ENCODE peak calls at places on chromosomes 6 and 20, in five cellular contexts. B, C, L, O and P are unnamed samples.

GRCh38 chr6:146813554-146813953 is 214.8 kb downstream of the ADGB start:
- DNase-seq in B (peak; percentile 69), C (peak; percentile 32), L (no peak), O (no peak), P (no peak)

GRCh38 chr20:37990571-37991151 is 42.6 kb downstream of the TTI1 start:
- DNase-seq in B (peak; percentile 68), C (peak; percentile 78), L (no peak), O (peak; percentile 92), P (peak; percentile 57)

GRCh38 chr20:32820698-32821378 is 1.1 kb downstream of the MAPRE1 start:
- DNase-seq in B (no peak), C (no peak), L (peak; percentile 34), O (no peak), P (no peak)

GRCh38 chr20:36260316-36260715 is 24.0 kb downstream of the AAR2 start:
- DNase-seq in B (no peak), C (no peak), L (no peak), O (no peak), P (no peak)

GRCh38 chr6:127301199-127301700 is 34.6 kb downstream of the RNF146 start:
- DNase-seq in B (peak; percentile 42), C (peak; percentile 65), L (no peak), O (no peak), P (peak; percentile 19)

GRCh38 chr20:50317116-50317515 is 126.5 kb downstream of the CEBPB start:
- DNase-seq in B (no peak), C (no peak), L (no peak), O (no peak), P (no peak)

GRCh38 chr6:92708270-92708669 is 711.1 kb downstream of the EPHA7 start:
- DNase-seq in B (no peak), C (peak; percentile 12), L (no peak), O (no peak), P (no peak)

GRCh38 chr6:37525460-37526357 is 26.0 kb upstream of the CCDC167 start:
- DNase-seq in B (peak; percentile 50), C (peak; percentile 41), L (peak; percentile 81), O (peak; percentile 32), P (no peak)

GRCh38 chr6:29974901-29975560 is 32.7 kb downstream of the HLA-A start:
- DNase-seq in B (no peak), C (no peak), L (peak; percentile 42), O (no peak), P (no peak)

GRCh38 chr6:27888576-27888975 is 23.6 kb downstream of the OR2B2 start:
- DNase-seq in B (no peak), C (no peak), L (no peak), O (no peak), P (no peak)

GRCh38 chr6:157125531-157125930 is 197.8 kb downstream of the TMEM242 start:
- DNase-seq in B (no peak), C (no peak), L (no peak), O (no peak), P (no peak)

GRCh38 chr20:35398660-35399144 is 13.1 kb downstream of the UQCC1 start:
- DNase-seq in B (peak; percentile 88), C (peak; percentile 26), L (peak; percentile 17), O (no peak), P (no peak)

GRCh38 chr6:143675946-143676345 is 1.8 kb upstream of the PHACTR2 start:
- DNase-seq in B (peak; percentile 71), C (peak; percentile 56), L (no peak), O (peak; percentile 73), P (peak; percentile 32)

GRCh38 chr6:34412643-34413214 is 13.1 kb downstream of the RPS10 start:
- DNase-seq in B (peak; percentile 27), C (peak; percentile 35), L (no peak), O (peak; percentile 92), P (peak; percentile 38)

GRCh38 chr6:143092768-143093167 is 32.1 kb downstream of the AIG1 start:
- DNase-seq in B (no peak), C (no peak), L (no peak), O (no peak), P (no peak)

GRCh38 chr20:16759161-16759523 is 11.0 kb downstream of the OTOR start:
- DNase-seq in B (peak; percentile 4), C (no peak), L (no peak), O (peak; percentile 4), P (no peak)

GRCh38 chr6:34145161-34146020 is 496 bp downstream of the GRM4 start:
- DNase-seq in B (peak; percentile 40), C (peak; percentile 46), L (peak; percentile 78), O (peak; percentile 63), P (no peak)

GRCh38 chr20:38108438-38109024 is 56.5 kb downstream of the TGM2 start:
- DNase-seq in B (peak; percentile 74), C (peak; percentile 48), L (no peak), O (no peak), P (peak; percentile 47)

GRCh38 chr20:42074944-42075343 is 456.8 kb upstream of the CHD6 start:
- DNase-seq in B (no peak), C (no peak), L (no peak), O (no peak), P (no peak)

GRCh38 chr6:121686611-121687023 is 251.2 kb downstream of the GJA1 start:
- DNase-seq in B (no peak), C (no peak), L (peak; percentile 34), O (no peak), P (no peak)

GRCh38 chr20:32109392-32110172 is at the start of gene TM9SF4:
- DNase-seq in B (peak; percentile 97), C (peak; percentile 94), L (peak; percentile 97), O (peak; percentile 94), P (peak; percentile 90)

GRCh38 chr6:159203304-159204005 is 34.3 kb downstream of the FNDC1 start:
- DNase-seq in B (peak; percentile 95), C (peak; percentile 89), L (no peak), O (peak; percentile 1), P (peak; percentile 84)

GRCh38 chr6:30325150-30325872 is 1.4 kb upstream of the TRIM39 start:
- DNase-seq in B (peak; percentile 39), C (peak; percentile 49), L (peak; percentile 1), O (peak; percentile 83), P (peak; percentile 56)

GRCh38 chr20:57677323-57677982 is 32.4 kb downstream of the PMEPA1 start:
- DNase-seq in B (no peak), C (no peak), L (no peak), O (no peak), P (no peak)

GRCh38 chr6:149259753-149260152 is 57.8 kb upstream of the TAB2 start:
- DNase-seq in B (no peak), C (no peak), L (no peak), O (no peak), P (no peak)

GRCh38 chr6:7750183-7750582 is 24.3 kb downstream of the BMP6 start:
- DNase-seq in B (no peak), C (no peak), L (no peak), O (no peak), P (no peak)

GRCh38 chr6:37222125-37222967 is 35.2 kb upstream of the TBC1D22B start:
- DNase-seq in B (peak; percentile 89), C (peak; percentile 83), L (peak; percentile 97), O (peak; percentile 94), P (peak; percentile 73)

GRCh38 chr20:58131581-58132142 is 96.8 kb downstream of the ANKRD60 start:
- DNase-seq in B (peak; percentile 44), C (peak; percentile 1), L (no peak), O (peak; percentile 46), P (no peak)

GRCh38 chr6:154164397-154164796 is 125.4 kb downstream of the OPRM1 start:
- DNase-seq in B (peak; percentile 94), C (peak; percentile 78), L (no peak), O (no peak), P (no peak)

GRCh38 chr6:33696538-33697518 is 14.7 kb downstream of the UQCC2 start:
- DNase-seq in B (peak; percentile 91), C (peak; percentile 61), L (no peak), O (no peak), P (peak; percentile 46)

GRCh38 chr6:7138921-7139358 is 31.2 kb downstream of the RREB1 start:
- DNase-seq in B (no peak), C (no peak), L (peak; percentile 43), O (no peak), P (no peak)

DNA sequence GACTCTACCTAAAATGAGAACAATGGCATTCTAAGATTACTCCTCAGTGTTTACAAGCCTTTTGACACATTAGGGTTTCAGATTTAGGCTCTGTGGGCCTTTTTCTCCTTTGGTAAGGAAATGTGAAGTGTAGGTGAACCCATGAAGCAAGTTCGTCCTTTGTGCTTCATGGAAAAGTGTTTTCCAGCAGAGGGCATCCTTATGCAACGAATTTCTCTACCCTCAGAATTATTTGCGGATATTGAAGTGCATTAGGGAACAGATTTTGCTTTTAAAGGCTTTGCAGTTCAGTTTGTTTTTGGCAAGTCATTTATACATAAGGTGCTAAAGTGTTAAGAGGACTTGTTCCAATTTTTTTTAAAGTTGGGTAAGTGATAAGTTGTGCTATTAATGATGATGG is 55.7 kb upstream of the FERMT1 start:
- DNase-seq in B (peak; percentile 69), C (peak; percentile 51), L (peak; percentile 44), O (peak; percentile 61), P (peak; percentile 16)
- TF ChIP-seq CTCF in B (peak; percentile 58), C (peak; percentile 61), L (peak; percentile 67), O (peak; percentile 62), P (peak; percentile 65)

GRCh38 chr20:5636841-5637240 is 113.4 kb upstream of the SHLD1 start:
- DNase-seq in B (no peak), C (no peak), L (no peak), O (no peak), P (no peak)
- TF ChIP-seq CTCF in B (no peak), C (no peak), L (no peak), O (no peak), P (no peak)

DNA sequence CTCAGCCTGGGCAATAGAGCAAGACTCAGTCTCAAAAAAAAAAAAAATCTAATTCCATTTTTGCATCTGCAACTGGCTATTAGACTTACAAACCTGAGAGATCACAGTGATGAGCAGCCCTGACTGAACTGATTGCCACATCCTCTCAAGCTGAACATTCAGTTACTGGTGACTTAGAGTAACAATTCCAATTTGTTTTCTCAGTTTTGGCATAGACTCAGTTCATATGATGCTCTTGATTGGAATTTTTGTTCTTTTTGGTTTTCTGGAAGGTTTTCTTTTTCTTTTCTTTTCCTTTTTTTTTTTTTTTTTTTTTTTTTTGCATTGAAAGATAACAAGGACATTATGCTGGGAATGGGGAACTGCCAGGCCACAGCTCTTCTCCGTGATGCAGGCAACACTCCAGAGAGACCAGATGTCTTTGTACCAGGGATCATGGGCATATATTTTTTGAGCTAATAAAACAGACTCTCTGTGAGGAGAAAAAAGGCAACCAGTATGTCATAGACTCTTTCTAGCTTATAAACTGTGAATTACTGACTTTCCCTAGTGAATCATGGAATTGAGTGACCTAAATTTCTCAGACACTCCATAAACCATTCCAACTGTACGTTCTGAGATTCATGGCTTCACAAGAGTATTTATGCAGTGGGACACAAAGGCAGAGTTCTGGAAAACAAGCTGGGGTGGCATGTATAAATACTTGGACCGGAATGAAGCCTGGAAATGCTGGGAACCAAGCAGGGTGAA is 86.0 kb upstream of the SLC2A12 start:
- DNase-seq in B (peak; percentile 16), C (peak; percentile 55), L (no peak), O (no peak), P (peak; percentile 22)
- TF ChIP-seq CTCF in B (no peak), C (no peak), L (no peak), O (no peak), P (no peak)

DNA sequence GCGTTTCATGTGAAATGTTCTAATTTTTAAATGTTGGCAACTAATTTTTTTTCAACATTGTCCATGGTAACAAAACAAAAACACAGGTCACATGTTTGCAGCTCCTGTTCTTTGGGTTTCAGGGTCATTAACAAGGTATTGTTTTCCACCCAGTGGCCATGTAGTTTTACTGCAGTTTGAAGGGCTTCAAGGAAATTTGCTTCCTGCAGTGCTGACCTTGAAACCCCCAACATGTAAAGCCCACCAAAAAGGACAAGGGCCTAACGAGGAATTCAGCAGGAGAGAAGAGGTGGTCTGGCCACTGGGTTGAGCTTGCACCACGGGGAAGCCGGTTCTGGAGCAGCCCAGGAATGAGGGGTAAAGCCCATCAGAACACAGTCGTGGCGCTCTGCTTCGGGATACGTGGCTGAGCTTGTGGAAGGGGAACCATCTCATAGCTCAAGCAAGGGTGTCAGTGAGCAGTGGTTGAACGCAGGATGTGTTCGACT is 13.9 kb upstream of the KLHL31 start:
- DNase-seq in B (peak; percentile 61), C (peak; percentile 46), L (no peak), O (peak; percentile 56), P (peak; percentile 55)
- TF ChIP-seq CTCF in B (peak; percentile 38), C (peak; percentile 46), L (peak; percentile 20), O (peak; percentile 46), P (peak; percentile 71)